ENCODE peak calls at places on chromosomes 5 and 9, in eight cellular contexts. One of them, this sample, is unnamed.

GRCh38 chr5:59685131-59685530 is 208.4 kb downstream of the PDE4D start:
- DNase-seq in CD8-positive, alpha-beta T cell: no peak
- DNase-seq in psoas muscle: no peak
- DNase-seq in keratinocyte: no peak
- DNase-seq in kidney: no peak
- DNase-seq in GM13977: no peak
- DNase-seq in fibroblast of villous mesenchyme: no peak
- DNase-seq in OCI-LY7: no peak
- DNase-seq in this sample: no peak

GRCh38 chr5:124641154-124641792 is 105.2 kb downstream of the ZNF608 start:
- DNase-seq in CD8-positive, alpha-beta T cell: no peak
- DNase-seq in psoas muscle: no peak
- DNase-seq in keratinocyte: no peak
- DNase-seq in kidney: peak
- DNase-seq in GM13977: no peak
- DNase-seq in fibroblast of villous mesenchyme: no peak
- DNase-seq in OCI-LY7: no peak
- DNase-seq in this sample: no peak

GRCh38 chr5:40483316-40483715 is 196.4 kb upstream of the PTGER4 start:
- DNase-seq in CD8-positive, alpha-beta T cell: no peak
- DNase-seq in psoas muscle: no peak
- DNase-seq in keratinocyte: no peak
- DNase-seq in kidney: no peak
- DNase-seq in GM13977: no peak
- DNase-seq in fibroblast of villous mesenchyme: peak
- DNase-seq in OCI-LY7: no peak
- DNase-seq in this sample: peak

GRCh38 chr9:116686693-116687073 is 422 bp upstream of the TRIM32 start:
- DNase-seq in CD8-positive, alpha-beta T cell: no peak
- DNase-seq in psoas muscle: peak
- DNase-seq in keratinocyte: no peak
- DNase-seq in kidney: no peak
- DNase-seq in GM13977: no peak
- DNase-seq in fibroblast of villous mesenchyme: no peak
- DNase-seq in OCI-LY7: no peak
- DNase-seq in this sample: no peak

GRCh38 chr5:72282878-72283277 is 37.2 kb downstream of the MRPS27 start:
- DNase-seq in CD8-positive, alpha-beta T cell: no peak
- DNase-seq in psoas muscle: no peak
- DNase-seq in keratinocyte: no peak
- DNase-seq in kidney: no peak
- DNase-seq in GM13977: no peak
- DNase-seq in fibroblast of villous mesenchyme: peak
- DNase-seq in OCI-LY7: no peak
- DNase-seq in this sample: no peak

GRCh38 chr5:140595538-140595937 is 30.9 kb downstream of the SLC35A4 start:
- DNase-seq in CD8-positive, alpha-beta T cell: no peak
- DNase-seq in psoas muscle: no peak
- DNase-seq in keratinocyte: no peak
- DNase-seq in kidney: no peak
- DNase-seq in GM13977: no peak
- DNase-seq in fibroblast of villous mesenchyme: no peak
- DNase-seq in OCI-LY7: no peak
- DNase-seq in this sample: peak

GRCh38 chr5:139784488-139784887 is 11.1 kb upstream of the PSD2 start:
- DNase-seq in CD8-positive, alpha-beta T cell: no peak
- DNase-seq in psoas muscle: no peak
- DNase-seq in keratinocyte: no peak
- DNase-seq in kidney: no peak
- DNase-seq in GM13977: no peak
- DNase-seq in fibroblast of villous mesenchyme: no peak
- DNase-seq in OCI-LY7: no peak
- DNase-seq in this sample: no peak

GRCh38 chr5:9813305-9813704 is 183.2 kb upstream of the TAS2R1 start:
- DNase-seq in CD8-positive, alpha-beta T cell: no peak
- DNase-seq in psoas muscle: no peak
- DNase-seq in keratinocyte: no peak
- DNase-seq in kidney: no peak
- DNase-seq in GM13977: no peak
- DNase-seq in fibroblast of villous mesenchyme: no peak
- DNase-seq in OCI-LY7: no peak
- DNase-seq in this sample: no peak

GRCh38 chr5:124806026-124806856 is 59.8 kb upstream of the ZNF608 start:
- DNase-seq in CD8-positive, alpha-beta T cell: no peak
- DNase-seq in psoas muscle: peak
- DNase-seq in keratinocyte: peak
- DNase-seq in kidney: peak
- DNase-seq in GM13977: no peak
- DNase-seq in fibroblast of villous mesenchyme: peak
- DNase-seq in OCI-LY7: no peak
- DNase-seq in this sample: peak

GRCh38 chr9:134691695-134692572 is 50.3 kb downstream of the COL5A1 start:
- DNase-seq in CD8-positive, alpha-beta T cell: no peak
- DNase-seq in psoas muscle: no peak
- DNase-seq in keratinocyte: no peak
- DNase-seq in kidney: peak
- DNase-seq in GM13977: no peak
- DNase-seq in fibroblast of villous mesenchyme: no peak
- DNase-seq in OCI-LY7: no peak
- DNase-seq in this sample: no peak

GRCh38 chr5:78568212-78568611 is 80.4 kb downstream of the LHFPL2 start:
- DNase-seq in CD8-positive, alpha-beta T cell: no peak
- DNase-seq in psoas muscle: no peak
- DNase-seq in keratinocyte: no peak
- DNase-seq in kidney: no peak
- DNase-seq in GM13977: no peak
- DNase-seq in fibroblast of villous mesenchyme: no peak
- DNase-seq in OCI-LY7: no peak
- DNase-seq in this sample: no peak

GRCh38 chr9:18256574-18256973 is 217.4 kb upstream of the ADAMTSL1 start:
- DNase-seq in CD8-positive, alpha-beta T cell: no peak
- DNase-seq in psoas muscle: no peak
- DNase-seq in keratinocyte: no peak
- DNase-seq in kidney: no peak
- DNase-seq in GM13977: no peak
- DNase-seq in fibroblast of villous mesenchyme: no peak
- DNase-seq in OCI-LY7: no peak
- DNase-seq in this sample: no peak

GRCh38 chr9:13354733-13355132 is 75.2 kb upstream of the MPDZ start:
- DNase-seq in CD8-positive, alpha-beta T cell: no peak
- DNase-seq in psoas muscle: no peak
- DNase-seq in keratinocyte: no peak
- DNase-seq in kidney: no peak
- DNase-seq in GM13977: no peak
- DNase-seq in fibroblast of villous mesenchyme: no peak
- DNase-seq in OCI-LY7: no peak
- DNase-seq in this sample: peak

GRCh38 chr9:13352451-13352979 is 73.0 kb upstream of the MPDZ start:
- DNase-seq in CD8-positive, alpha-beta T cell: no peak
- DNase-seq in psoas muscle: no peak
- DNase-seq in keratinocyte: no peak
- DNase-seq in kidney: no peak
- DNase-seq in GM13977: no peak
- DNase-seq in fibroblast of villous mesenchyme: no peak
- DNase-seq in OCI-LY7: no peak
- DNase-seq in this sample: no peak

GRCh38 chr9:13351768-13352386 is 72.4 kb upstream of the MPDZ start:
- DNase-seq in CD8-positive, alpha-beta T cell: no peak
- DNase-seq in psoas muscle: no peak
- DNase-seq in keratinocyte: no peak
- DNase-seq in kidney: no peak
- DNase-seq in GM13977: peak
- DNase-seq in fibroblast of villous mesenchyme: peak
- DNase-seq in OCI-LY7: peak
- DNase-seq in this sample: peak
- TF ChIP-seq CTCF in CD8-positive, alpha-beta T cell: no peak
- TF ChIP-seq CTCF in psoas muscle: peak
- TF ChIP-seq CTCF in keratinocyte: no peak
- TF ChIP-seq CTCF in kidney: peak
- TF ChIP-seq CTCF in GM13977: peak
- TF ChIP-seq CTCF in fibroblast of villous mesenchyme: peak
- TF ChIP-seq CTCF in OCI-LY7: peak
- TF ChIP-seq CTCF in this sample: peak

DNA sequence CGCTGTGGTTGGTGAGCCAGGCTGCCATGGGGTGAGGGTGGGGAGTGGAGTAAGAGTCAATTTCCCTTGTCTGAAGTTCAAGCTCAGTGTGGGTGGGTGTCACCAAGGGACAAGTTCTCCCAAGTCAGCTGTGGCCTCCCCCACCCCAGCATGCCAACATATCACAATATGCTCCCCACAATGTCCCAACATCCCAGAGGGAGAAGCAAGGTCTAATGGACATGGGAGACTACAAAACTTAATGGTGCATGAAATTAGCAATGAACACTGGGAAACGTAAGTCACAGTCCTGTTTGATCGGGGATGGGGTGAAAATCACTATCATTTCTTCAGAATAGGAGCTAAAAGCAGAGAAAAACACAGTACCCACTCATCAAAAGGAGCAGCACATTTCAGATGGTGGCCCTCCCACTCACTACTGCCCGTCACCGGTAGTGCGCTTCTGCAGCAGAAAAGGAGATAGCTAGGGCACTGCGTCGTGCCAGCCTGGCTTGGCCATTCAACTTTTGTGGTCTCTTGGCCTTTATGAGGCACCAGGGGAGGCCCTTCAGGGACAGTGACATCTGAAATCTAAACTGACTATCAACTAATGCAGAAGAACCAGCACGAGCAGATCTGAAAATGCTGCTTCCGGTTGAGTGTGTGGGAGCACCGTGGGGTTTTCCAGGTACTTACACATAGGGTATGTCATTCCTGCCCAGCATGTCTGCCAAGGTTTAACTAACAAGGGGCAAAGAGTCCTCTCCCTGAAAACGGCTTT is 20.5 kb upstream of the NDFIP1 start:
- DNase-seq in CD8-positive, alpha-beta T cell: no peak
- DNase-seq in psoas muscle: no peak
- DNase-seq in keratinocyte: no peak
- DNase-seq in kidney: no peak
- DNase-seq in GM13977: no peak
- DNase-seq in fibroblast of villous mesenchyme: no peak
- DNase-seq in OCI-LY7: no peak
- DNase-seq in this sample: no peak
- TF ChIP-seq CTCF in CD8-positive, alpha-beta T cell: no peak
- TF ChIP-seq CTCF in psoas muscle: no peak
- TF ChIP-seq CTCF in keratinocyte: no peak
- TF ChIP-seq CTCF in kidney: no peak
- TF ChIP-seq CTCF in GM13977: no peak
- TF ChIP-seq CTCF in fibroblast of villous mesenchyme: no peak
- TF ChIP-seq CTCF in OCI-LY7: no peak
- TF ChIP-seq CTCF in this sample: no peak

GRCh38 chr9:109134167-109134578 is 14.4 kb upstream of the TMEM245 start:
- DNase-seq in CD8-positive, alpha-beta T cell: no peak
- DNase-seq in psoas muscle: no peak
- DNase-seq in keratinocyte: no peak
- DNase-seq in kidney: no peak
- DNase-seq in GM13977: no peak
- DNase-seq in fibroblast of villous mesenchyme: no peak
- DNase-seq in OCI-LY7: no peak
- DNase-seq in this sample: no peak

GRCh38 chr9:109133533-109133932 is 13.8 kb upstream of the TMEM245 start:
- DNase-seq in CD8-positive, alpha-beta T cell: no peak
- DNase-seq in psoas muscle: no peak
- DNase-seq in keratinocyte: no peak
- DNase-seq in kidney: no peak
- DNase-seq in GM13977: no peak
- DNase-seq in fibroblast of villous mesenchyme: no peak
- DNase-seq in OCI-LY7: no peak
- DNase-seq in this sample: no peak

GRCh38 chr9:109129470-109130197 is 9.9 kb upstream of the TMEM245 start:
- DNase-seq in CD8-positive, alpha-beta T cell: no peak
- DNase-seq in psoas muscle: no peak
- DNase-seq in keratinocyte: no peak
- DNase-seq in kidney: no peak
- DNase-seq in GM13977: no peak
- DNase-seq in fibroblast of villous mesenchyme: no peak
- DNase-seq in OCI-LY7: no peak
- DNase-seq in this sample: no peak

GRCh38 chr9:109138421-109138820 is 18.7 kb upstream of the TMEM245 start:
- DNase-seq in CD8-positive, alpha-beta T cell: no peak
- DNase-seq in psoas muscle: no peak
- DNase-seq in keratinocyte: no peak
- DNase-seq in kidney: no peak
- DNase-seq in GM13977: no peak
- DNase-seq in fibroblast of villous mesenchyme: no peak
- DNase-seq in OCI-LY7: no peak
- DNase-seq in this sample: no peak

DNA sequence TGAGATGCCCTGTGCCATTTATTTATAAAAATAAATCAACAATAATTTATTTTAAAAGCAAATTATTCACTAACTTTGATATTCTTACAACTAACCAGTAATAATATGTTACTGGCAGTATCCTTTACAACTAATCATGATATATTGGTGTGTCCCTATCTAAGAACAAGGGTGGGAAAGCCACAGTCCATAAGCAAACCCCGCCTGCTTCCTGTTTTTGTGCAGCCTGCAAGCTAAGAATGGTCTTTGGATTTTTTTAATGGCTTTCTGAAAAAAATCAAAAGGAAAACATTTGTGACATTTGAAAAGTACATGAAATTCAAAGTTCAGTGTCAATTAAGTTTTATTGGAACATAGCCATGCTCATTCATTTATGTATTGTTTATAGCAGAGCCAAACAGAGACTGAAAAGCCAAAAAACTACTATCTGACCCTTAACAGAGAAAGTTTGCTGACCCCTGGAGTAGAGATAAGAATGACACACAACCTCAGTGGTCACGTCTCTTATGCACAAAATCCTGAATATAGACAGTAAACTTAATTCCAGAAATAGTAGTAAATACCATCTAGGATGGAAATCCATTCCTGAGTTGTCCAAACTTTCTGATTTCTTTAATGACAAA is 12.8 kb upstream of the TMEM245 start:
- DNase-seq in CD8-positive, alpha-beta T cell: no peak
- DNase-seq in psoas muscle: no peak
- DNase-seq in keratinocyte: no peak
- DNase-seq in kidney: no peak
- DNase-seq in GM13977: no peak
- DNase-seq in fibroblast of villous mesenchyme: no peak
- DNase-seq in OCI-LY7: no peak
- DNase-seq in this sample: no peak
- TF ChIP-seq CTCF in CD8-positive, alpha-beta T cell: no peak
- TF ChIP-seq CTCF in psoas muscle: no peak
- TF ChIP-seq CTCF in keratinocyte: no peak
- TF ChIP-seq CTCF in kidney: no peak
- TF ChIP-seq CTCF in GM13977: no peak
- TF ChIP-seq CTCF in fibroblast of villous mesenchyme: no peak
- TF ChIP-seq CTCF in OCI-LY7: no peak
- TF ChIP-seq CTCF in this sample: no peak

DNA sequence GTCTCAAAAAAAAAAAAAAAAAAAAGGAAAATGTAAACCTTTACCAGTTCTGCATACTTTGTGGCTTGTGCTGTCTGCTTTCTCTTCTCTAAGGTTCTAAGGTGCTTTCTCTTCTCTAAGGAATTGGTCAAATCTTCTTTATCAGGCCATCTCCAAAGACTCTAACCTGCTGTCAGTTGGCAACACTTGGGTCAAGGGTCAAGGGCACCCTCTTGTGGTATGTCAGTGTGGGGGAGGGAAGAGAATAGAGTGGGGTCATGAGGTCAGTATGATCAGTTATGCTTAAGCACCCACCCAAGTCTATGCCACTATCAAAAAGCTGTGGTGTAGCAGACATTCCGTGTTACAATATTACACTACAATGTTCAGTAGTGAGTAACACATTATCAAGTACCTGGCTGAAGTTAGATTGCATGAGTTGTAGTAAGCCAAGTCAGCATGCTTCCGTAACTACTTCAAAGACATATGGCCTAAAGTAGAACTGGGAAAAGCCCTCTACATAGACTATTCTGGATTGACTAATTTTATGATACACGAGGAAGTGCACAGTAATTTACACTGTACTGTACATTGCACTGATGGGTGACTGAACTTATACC is 25.0 kb upstream of the CCL28 start:
- DNase-seq in CD8-positive, alpha-beta T cell: no peak
- DNase-seq in psoas muscle: no peak
- DNase-seq in keratinocyte: no peak
- DNase-seq in kidney: no peak
- DNase-seq in GM13977: no peak
- DNase-seq in fibroblast of villous mesenchyme: no peak
- DNase-seq in OCI-LY7: no peak
- DNase-seq in this sample: no peak
- TF ChIP-seq CTCF in CD8-positive, alpha-beta T cell: no peak
- TF ChIP-seq CTCF in psoas muscle: no peak
- TF ChIP-seq CTCF in keratinocyte: peak
- TF ChIP-seq CTCF in kidney: no peak
- TF ChIP-seq CTCF in GM13977: no peak
- TF ChIP-seq CTCF in fibroblast of villous mesenchyme: no peak
- TF ChIP-seq CTCF in OCI-LY7: peak
- TF ChIP-seq CTCF in this sample: no peak

This sample was measured in MCF 10A.